ENCODE peak calls at places on chromosome 7, in eight cellular contexts. Y, A, T, E, G, V, I and P are unnamed samples.

GRCh38 chr7:13945670-13946069 is 43.8 kb downstream of the ETV1 start:
- DNase-seq in V (peak), A (no peak), E (no peak), Y (no peak), G (no peak), I (no peak), T (peak), P (no peak)

GRCh38 chr7:2260820-2261219 is 18.8 kb downstream of the NUDT1 start:
- DNase-seq in G (no peak), V (peak), T (peak), E (no peak), Y (peak), I (no peak), A (no peak), P (no peak)

GRCh38 chr7:82194011-82194410 is 249.6 kb downstream of the CACNA2D1 start:
- DNase-seq in I (no peak), Y (no peak), G (no peak), A (peak), T (peak), V (no peak), E (no peak), P (no peak)

GRCh38 chr7:44292876-44293560 is 32.4 kb downstream of the CAMK2B start:
- DNase-seq in V (no peak), A (no peak), E (no peak), Y (no peak), I (no peak), T (no peak), G (peak), P (no peak)

GRCh38 chr7:19079066-19079465 is 38.4 kb downstream of the TWIST1 start:
- DNase-seq in T (peak), V (no peak), I (no peak), A (peak), E (no peak), Y (no peak), G (no peak), P (no peak)

GRCh38 chr7:34755008-34755407 is 97.0 kb downstream of the NPSR1 start:
- DNase-seq in V (no peak), A (no peak), I (no peak), Y (no peak), E (no peak), G (no peak), T (no peak), P (no peak)

GRCh38 chr7:44693641-44694313 is 54.9 kb upstream of the ZMIZ2 start:
- DNase-seq in G (no peak), V (no peak), T (peak), I (no peak), Y (peak), E (no peak), A (peak), P (no peak)

GRCh38 chr7:15648461-15648961 is 38.0 kb downstream of the MEOX2 start:
- DNase-seq in V (no peak), I (no peak), Y (no peak), G (no peak), T (no peak), A (peak), E (no peak), P (no peak)

GRCh38 chr7:64872351-64872750 is 30.7 kb upstream of the ZNF273 start:
- DNase-seq in I (no peak), V (no peak), T (no peak), G (no peak), E (no peak), A (no peak), Y (no peak), P (no peak)

GRCh38 chr7:51823437-51823836 is 506.8 kb upstream of the COBL start:
- DNase-seq in E (no peak), A (no peak), Y (no peak), V (no peak), I (no peak), G (no peak), T (no peak), P (no peak)

GRCh38 chr7:96899108-96899507 is 106.2 kb upstream of the DLX6 start:
- DNase-seq in T (no peak), V (no peak), I (no peak), Y (no peak), E (no peak), A (no peak), G (no peak), P (no peak)

GRCh38 chr7:5421626-5422323 is 1.9 kb downstream of the TNRC18 start:
- DNase-seq in Y (peak), I (no peak), E (no peak), G (no peak), V (peak), A (peak), T (peak), P (no peak)

GRCh38 chr7:101814996-101815825 is 2.2 kb upstream of the CUX1 start:
- DNase-seq in T (peak), A (peak), V (peak), I (peak), E (peak), G (peak), Y (peak), P (peak)

GRCh38 chr7:361680-362415 is 71.9 kb downstream of the FOXL3 start:
- DNase-seq in Y (peak), E (no peak), V (no peak), G (no peak), A (no peak), T (no peak), I (no peak), P (no peak)

GRCh38 chr7:47937065-47937687 is 11.1 kb downstream of the PKD1L1 start:
- DNase-seq in G (peak), A (no peak), V (no peak), T (no peak), Y (no peak), E (no peak), I (no peak), P (peak)

GRCh38 chr7:79876769-79877362 is 257.8 kb upstream of the GNAI1 start:
- DNase-seq in A (peak), I (no peak), E (no peak), V (no peak), T (peak), Y (no peak), G (no peak), P (no peak)

GRCh38 chr7:22549667-22550513 is 49.9 kb upstream of the STEAP1B start:
- DNase-seq in I (no peak), E (no peak), G (peak), Y (no peak), V (peak), A (peak), T (peak), P (no peak)

GRCh38 chr7:98406827-98407226 is 5.9 kb upstream of the BAIAP2L1 start:
- DNase-seq in A (no peak), E (no peak), V (no peak), Y (no peak), T (no peak), I (no peak), G (no peak), P (no peak)

GRCh38 chr7:17781491-17782215 is 158.6 kb downstream of the SNX13 start:
- DNase-seq in Y (no peak), T (peak), V (no peak), I (no peak), E (no peak), A (no peak), G (no peak), P (no peak)

GRCh38 chr7:45028920-45029344 is 28.9 kb downstream of the CCM2 start:
- DNase-seq in G (no peak), E (no peak), V (no peak), A (no peak), T (no peak), Y (no peak), I (no peak), P (no peak)

GRCh38 chr7:121005996-121006565 is 17.6 kb downstream of the CPED1 start:
- DNase-seq in G (no peak), V (no peak), E (no peak), I (no peak), A (no peak), Y (no peak), T (peak), P (no peak)

GRCh38 chr7:140667476-140667875 is 5.3 kb upstream of the ADCK2 start:
- DNase-seq in I (no peak), V (no peak), T (no peak), A (no peak), E (no peak), Y (no peak), G (no peak), P (no peak)

GRCh38 chr7:82633592-82633991 is 190.0 kb upstream of the CACNA2D1 start:
- DNase-seq in I (no peak), Y (no peak), E (no peak), A (no peak), T (no peak), V (no peak), G (no peak), P (no peak)

GRCh38 chr7:122989577-122989976 is 5.9 kb downstream of the TAS2R16 start:
- DNase-seq in G (no peak), V (no peak), T (no peak), A (no peak), Y (no peak), I (no peak), E (no peak), P (no peak)

GRCh38 chr7:69906309-69906995 is 308.2 kb downstream of the AUTS2 start:
- DNase-seq in I (no peak), G (no peak), V (no peak), Y (no peak), T (no peak), A (no peak), E (no peak), P (no peak)

GRCh38 chr7:32846630-32847225 is 44.8 kb downstream of the KBTBD2 start:
- DNase-seq in T (peak), I (peak), G (peak), V (peak), E (peak), Y (peak), A (peak), P (peak)

GRCh38 chr7:6027806-6028365 is 3.3 kb upstream of the ANKRD61 start:
- DNase-seq in T (no peak), A (no peak), I (no peak), E (no peak), Y (no peak), V (no peak), G (no peak), P (no peak)